ENCODE peak calls at places on chromosomes 13 and 19, in six cellular contexts. K is HepG2, B is A549, W is upper lobe of left lung, Q is GM12878, S is K562. H is an unnamed sample.

GRCh38 chr19:2795827-2796658 is 10.7 kb downstream of the THOP1 start:
- ATAC-seq in K (no peak), B (no peak), W (no peak), Q (no peak), S (no peak), H (no peak)

GRCh38 chr19:27843861-27844260 is 1369.1 kb downstream of the UQCRFS1 start:
- ATAC-seq in K (no peak), B (no peak), W (no peak), Q (no peak), S (no peak), H (no peak)

GRCh38 chr19:7971553-7972520 is 28.4 kb upstream of the TIMM44 start:
- ATAC-seq in K (peak), B (no peak), W (no peak), Q (no peak), S (no peak), H (no peak)

GRCh38 chr13:105266615-105267014 is 1268.8 kb downstream of the EFNB2 start:
- ATAC-seq in K (no peak), B (no peak), W (no peak), Q (no peak), S (no peak), H (no peak)

GRCh38 chr13:99361197-99361596 is 54.0 kb upstream of the GPR183 start:
- ATAC-seq in K (no peak), B (no peak), W (no peak), Q (no peak), S (no peak), H (no peak)

GRCh38 chr19:28737526-28737925 is 475.4 kb downstream of the UQCRFS1 start:
- ATAC-seq in K (no peak), B (no peak), W (no peak), Q (no peak), S (no peak), H (no peak)

GRCh38 chr19:46700704-46701103 is 16.2 kb downstream of the PRKD2 start:
- ATAC-seq in K (no peak), B (no peak), W (no peak), Q (no peak), S (no peak), H (no peak)

GRCh38 chr13:56720841-56721240 is 419.9 kb upstream of the PRR20A start:
- ATAC-seq in K (no peak), B (no peak), W (no peak), Q (no peak), S (no peak), H (no peak)

GRCh38 chr19:45428385-45429231 is 4.9 kb upstream of the ERCC1 start:
- ATAC-seq in K (no peak), B (peak), W (no peak), Q (peak), S (peak), H (peak)

GRCh38 chr19:10748924-10749434 is 31.1 kb downstream of the DNM2 start:
- ATAC-seq in K (peak), B (peak), W (peak), Q (no peak), S (peak), H (peak)

GRCh38 chr13:114126789-114127472 is 5.5 kb downstream of the RASA3 start:
- ATAC-seq in K (no peak), B (no peak), W (no peak), Q (no peak), S (no peak), H (no peak)

GRCh38 chr13:33119886-33120543 is 103.8 kb downstream of the KL start:
- ATAC-seq in K (no peak), B (peak), W (peak), Q (no peak), S (no peak), H (no peak)

GRCh38 chr13:98523455-98524102 is 53.3 kb downstream of the STK24 start:
- ATAC-seq in K (no peak), B (no peak), W (no peak), Q (peak), S (no peak), H (no peak)

GRCh38 chr19:33225458-33225925 is at the start of gene SLC7A10:
- ATAC-seq in K (no peak), B (peak), W (no peak), Q (no peak), S (no peak), H (no peak)

DNA sequence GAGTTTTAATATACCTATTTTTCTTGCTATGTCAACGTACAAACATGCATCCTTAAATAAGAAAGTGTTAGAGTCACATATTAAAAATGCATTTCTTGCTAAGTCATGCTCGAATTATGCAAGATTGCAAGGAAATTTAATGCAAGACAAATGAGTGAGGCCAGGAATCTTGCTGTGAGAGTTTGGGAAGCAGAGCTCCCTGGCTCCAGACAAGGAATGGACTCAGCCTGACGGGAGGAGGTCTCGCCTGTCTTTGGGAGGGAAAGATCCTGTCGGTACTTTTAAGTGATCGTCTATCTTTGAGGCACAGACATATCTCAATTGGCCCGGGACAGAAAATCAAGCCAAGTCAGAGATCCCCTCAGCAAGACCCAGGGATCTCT is 39.2 kb downstream of the RFX2 start:
- ATAC-seq in K (no peak), B (no peak), W (no peak), Q (no peak), S (no peak), H (peak)
- TF ChIP-seq EP300 in K (no peak), B (no peak), W (no peak), Q (no peak), S (no peak), H (no peak)

DNA sequence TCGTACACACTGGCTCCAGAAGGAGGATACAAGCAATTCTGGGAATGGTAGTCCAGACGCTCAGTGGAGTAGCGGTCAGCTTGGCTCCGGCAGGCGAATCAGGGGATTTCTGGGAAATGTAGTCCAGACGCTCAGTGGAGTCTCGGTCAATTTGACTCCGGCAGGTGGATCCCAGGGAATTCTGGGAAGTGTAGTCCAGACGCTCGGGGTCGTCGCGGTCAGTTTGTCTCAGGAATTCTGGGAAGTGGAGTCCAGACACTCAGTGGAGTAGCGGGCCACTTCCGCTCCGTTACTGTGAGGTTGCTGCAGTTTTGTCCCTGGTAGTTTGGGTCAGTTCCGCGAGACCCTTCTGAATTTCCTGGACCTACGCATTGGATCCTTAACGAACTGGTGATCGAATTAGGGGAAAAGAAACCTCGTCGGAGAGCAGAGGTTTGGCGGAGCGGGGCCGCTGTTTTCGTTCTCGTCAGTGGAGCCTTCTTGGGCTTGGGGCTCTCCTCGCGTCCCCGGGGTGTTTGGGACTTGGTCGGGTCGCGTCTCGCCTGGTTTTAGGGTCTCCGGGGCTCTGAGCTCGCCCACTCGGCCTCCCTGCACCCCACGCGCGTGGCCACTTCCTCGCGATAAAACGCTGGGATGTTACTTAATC is at the start of gene ZNF225:
- ATAC-seq in K (peak), B (peak), W (peak), Q (peak), S (peak), H (peak)
- TF ChIP-seq EP300 in K (no peak), B (no peak), W (no peak), Q (no peak), S (no peak), H (no peak)

DNA sequence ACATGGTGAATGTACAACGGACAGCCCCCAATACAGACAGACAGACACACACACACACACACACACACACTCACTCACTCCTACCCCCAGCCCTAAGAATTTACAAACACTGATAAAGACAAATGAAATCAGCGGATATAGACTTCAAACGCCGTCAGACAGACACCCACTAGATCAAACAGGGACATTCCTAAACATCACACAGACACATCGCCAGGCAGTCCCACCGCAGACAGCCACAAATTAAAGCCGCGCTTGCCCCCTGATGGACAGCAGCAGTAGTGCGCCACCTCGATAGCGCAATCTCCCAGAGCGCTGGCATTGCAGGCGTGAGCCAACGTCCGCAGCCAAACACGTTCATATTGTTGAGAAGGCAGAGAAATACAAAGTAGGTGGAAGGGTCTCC is 24.7 kb upstream of the ADGRE1 start:
- ATAC-seq in K (peak), B (peak), W (peak), Q (peak), S (peak), H (peak)
- TF ChIP-seq EP300 in K (no peak), B (no peak), W (no peak), Q (no peak), S (peak), H (no peak)

GRCh38 chr19:6826281-6826920 is 53.9 kb downstream of the VAV1 start:
- ATAC-seq in K (no peak), B (no peak), W (no peak), Q (no peak), S (no peak), H (no peak)

GRCh38 chr19:6825076-6825774 is 52.7 kb downstream of the VAV1 start:
- ATAC-seq in K (no peak), B (no peak), W (no peak), Q (no peak), S (no peak), H (no peak)

GRCh38 chr19:6828306-6828697 is 55.8 kb downstream of the VAV1 start:
- ATAC-seq in K (no peak), B (peak), W (no peak), Q (no peak), S (peak), H (no peak)

GRCh38 chr19:6832412-6832811 is 55.0 kb upstream of the ADGRE1 start:
- ATAC-seq in K (no peak), B (no peak), W (no peak), Q (no peak), S (no peak), H (no peak)

DNA sequence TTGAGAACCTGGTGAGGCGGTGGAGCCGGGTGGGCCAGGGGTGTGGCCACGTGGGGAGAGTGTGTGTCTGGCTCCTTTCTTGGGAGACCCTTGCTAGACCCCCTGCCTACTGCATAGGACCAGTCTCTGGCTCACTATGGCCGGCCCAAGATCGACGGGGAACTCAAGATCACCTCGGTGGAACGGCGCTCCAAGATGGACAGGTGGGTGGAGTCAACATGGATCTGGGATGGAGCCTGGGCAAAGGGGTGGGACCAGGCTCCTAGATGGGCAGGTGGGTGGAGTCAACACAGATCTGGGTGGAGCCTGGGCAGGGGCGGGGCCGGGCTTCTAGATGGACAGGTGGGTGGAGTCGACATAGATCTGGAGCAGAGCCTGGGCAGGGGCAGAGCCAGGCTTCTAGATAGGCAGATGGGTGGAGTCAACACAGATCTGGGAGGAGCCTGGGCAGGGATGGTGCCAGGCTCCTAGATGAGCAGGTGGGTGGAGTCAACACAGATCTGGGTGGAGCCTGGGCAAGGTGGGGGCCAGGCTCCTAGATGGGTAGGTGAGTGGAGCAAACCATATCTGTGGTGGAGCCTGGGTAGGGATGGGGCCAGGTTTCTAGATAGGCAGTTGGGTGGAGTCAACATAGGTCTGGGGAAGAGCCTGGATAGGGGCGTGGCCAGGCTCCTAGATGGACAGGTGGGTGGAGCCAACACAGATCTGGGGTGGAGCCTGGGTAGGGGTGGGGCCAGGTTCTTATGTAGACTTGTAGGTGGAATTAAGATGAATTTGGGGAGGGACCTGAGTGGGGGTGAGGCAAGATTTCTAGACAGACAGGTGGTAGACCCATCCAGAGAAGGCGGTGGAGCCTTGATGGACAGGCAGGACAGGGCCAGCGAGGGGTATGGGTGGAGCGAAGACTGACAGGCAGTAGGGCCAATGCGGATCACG is 56.5 kb downstream of the VAV1 start:
- ATAC-seq in K (no peak), B (peak), W (no peak), Q (peak), S (peak), H (no peak)
- TF ChIP-seq EP300 in K (no peak), B (no peak), W (no peak), Q (no peak), S (no peak), H (no peak)

DNA sequence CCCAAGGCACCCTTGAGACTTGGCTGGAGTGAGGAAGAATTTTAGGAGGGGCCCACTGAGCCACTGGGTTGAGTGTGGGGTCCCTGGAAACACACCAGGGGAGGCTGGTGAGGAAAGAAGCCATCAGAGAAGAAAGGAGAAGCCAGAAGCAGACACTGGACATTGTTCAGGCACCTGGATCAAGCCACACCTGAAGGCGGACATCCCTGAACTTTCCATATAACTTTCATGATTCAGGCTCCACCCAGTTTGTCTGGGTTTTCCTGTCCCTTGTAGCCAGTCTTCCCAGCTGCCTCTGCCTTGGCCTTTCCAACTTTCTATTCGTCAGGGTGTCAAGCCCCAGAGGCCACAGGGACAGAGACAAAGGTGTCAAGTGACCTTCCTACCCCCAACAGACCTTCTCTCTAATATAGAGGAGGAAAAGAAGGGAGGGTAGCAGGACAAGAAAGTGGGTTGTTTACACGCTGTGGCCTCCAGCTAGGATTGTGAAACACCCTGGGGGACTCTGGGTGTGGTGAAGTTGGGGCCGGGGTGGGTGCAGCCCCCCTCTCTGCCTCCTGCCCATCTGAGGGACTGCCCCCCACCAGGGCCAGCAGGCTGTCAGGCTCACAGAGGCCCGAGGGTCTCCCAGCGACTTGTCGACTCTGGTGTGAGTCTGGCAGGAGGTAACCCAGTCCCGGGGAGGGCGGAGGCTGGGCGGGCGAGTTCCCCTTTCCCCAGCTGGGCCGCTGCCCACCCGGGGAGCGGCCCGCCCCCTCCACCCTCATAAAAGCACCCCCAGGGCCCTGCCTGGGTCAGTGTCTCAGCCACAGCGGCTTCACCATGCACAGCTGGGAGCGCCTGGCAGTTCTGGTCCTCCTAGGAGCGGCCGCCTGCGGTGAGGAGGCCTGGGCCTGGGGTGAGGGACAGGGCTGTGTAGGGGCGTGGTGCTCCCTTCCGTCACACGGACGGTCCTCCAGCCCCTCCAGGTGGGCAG is at the start of gene CFD:
- ATAC-seq in K (peak), B (peak), W (no peak), Q (no peak), S (no peak), H (peak)
- TF ChIP-seq EP300 in K (no peak), B (no peak), W (no peak), Q (no peak), S (no peak), H (no peak)

DNA sequence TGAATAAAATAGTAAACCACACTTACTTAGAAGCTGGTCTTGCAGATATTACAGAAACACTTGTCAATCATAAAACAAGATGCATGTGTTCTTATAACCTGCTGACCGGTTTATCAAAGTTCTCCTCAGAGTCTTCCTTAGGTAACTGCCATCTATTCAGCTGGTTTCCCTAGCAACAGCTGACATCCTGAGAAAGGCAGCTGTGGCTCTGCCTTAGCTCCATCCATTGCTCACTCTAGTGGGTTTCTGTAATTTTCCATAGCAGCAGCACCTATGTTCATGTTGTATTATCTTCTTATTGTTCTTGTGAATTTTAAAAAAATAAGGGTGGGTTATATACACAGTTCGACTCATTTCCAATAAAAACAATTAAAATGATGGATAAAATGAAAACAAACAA is 87.8 kb downstream of the RAP2A start:
- ATAC-seq in K (peak), B (no peak), W (no peak), Q (no peak), S (no peak), H (no peak)
- TF ChIP-seq EP300 in K (no peak), B (no peak), W (no peak), Q (no peak), S (no peak), H (no peak)

DNA sequence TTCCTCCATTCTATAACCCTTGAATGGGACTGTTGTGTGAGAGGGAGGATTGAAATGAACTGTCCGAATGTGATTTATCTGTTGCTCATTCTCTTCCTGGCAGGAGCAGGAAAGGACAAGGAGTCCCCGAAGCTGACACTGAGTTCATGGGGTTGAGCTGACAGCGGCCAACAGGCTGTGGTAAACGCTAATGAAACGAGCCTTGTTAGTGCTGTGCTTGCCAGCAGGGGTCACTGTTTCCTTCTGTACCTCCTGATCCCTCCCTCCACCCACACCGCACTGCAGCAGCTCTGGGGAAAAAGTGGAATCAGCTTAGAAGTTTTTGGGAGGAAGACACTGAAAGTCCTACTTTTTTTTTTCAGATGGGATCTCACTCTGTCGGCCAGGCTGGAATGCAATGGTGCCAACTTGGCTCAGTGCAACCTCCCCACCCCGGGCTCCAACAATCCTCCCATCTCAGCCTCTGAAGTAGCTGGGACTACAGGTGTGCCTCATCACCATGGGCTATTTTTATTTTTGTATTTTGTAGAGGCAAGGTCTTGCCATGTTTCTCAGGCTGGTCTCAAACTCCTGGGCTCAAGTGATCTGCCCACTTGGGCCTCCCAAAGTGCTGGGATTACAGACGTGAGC is 6.7 kb upstream of the ZNF761 start:
- ATAC-seq in K (peak), B (no peak), W (peak), Q (peak), S (peak), H (peak)
- TF ChIP-seq EP300 in K (no peak), B (no peak), W (peak), Q (no peak), S (no peak), H (no peak)

DNA sequence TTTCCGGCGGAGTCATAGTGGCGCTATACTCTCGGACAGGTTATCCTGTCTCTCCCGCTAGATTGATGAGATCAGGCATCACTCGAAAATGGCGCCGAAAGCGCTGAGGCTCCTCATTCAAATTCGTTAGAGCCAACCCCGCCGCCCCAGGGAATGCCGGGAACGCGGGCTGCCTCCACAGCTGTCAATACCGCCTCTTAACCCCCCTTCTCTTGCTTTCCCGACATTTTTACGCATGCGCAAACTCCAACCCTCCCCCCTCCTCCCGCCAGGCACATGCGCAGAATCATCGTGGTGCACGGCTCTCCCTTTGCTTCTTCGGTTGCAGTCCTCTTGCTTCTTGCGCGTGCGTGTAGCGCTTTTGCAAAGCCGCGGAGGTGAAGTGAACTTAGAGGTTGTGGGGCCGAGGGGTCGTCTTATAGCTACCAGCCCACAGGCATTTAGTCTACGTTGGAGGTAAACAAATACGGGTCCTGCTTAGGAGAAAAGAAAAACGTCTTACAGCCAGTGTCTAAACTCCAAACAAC is 66.7 kb downstream of the KCNRG start:
- ATAC-seq in K (peak), B (peak), W (peak), Q (peak), S (peak), H (peak)
- TF ChIP-seq EP300 in K (no peak), B (no peak), W (no peak), Q (no peak), S (no peak), H (no peak)

H was measured in gastroesophageal sphincter.